ENCODE peak calls at places on chromosomes 6 and 20, in seven cellular contexts. M, Y, R, N, S, O and E are unnamed samples.

GRCh38 chr20:24102290-24102689 is 113.7 kb upstream of the GGTLC1 start:
- DNase-seq in R (no peak), S (peak), O (peak), Y (no peak), M (no peak), N (no peak), E (no peak)

GRCh38 chr6:10177703-10178102 is 237.2 kb downstream of the TFAP2A start:
- DNase-seq in M (no peak), O (no peak), S (no peak), R (no peak), N (no peak), Y (no peak), E (no peak)

GRCh38 chr6:8149350-8149749 is 47.0 kb upstream of the EEF1E1 start:
- DNase-seq in N (no peak), O (no peak), M (no peak), S (no peak), Y (no peak), R (no peak), E (no peak)

GRCh38 chr6:157644043-157644810 is 178.8 kb upstream of the SNX9 start:
- DNase-seq in S (no peak), N (no peak), R (no peak), O (no peak), M (peak), Y (no peak), E (no peak)

GRCh38 chr6:90790696-90791095 is 203.8 kb upstream of the MAP3K7 start:
- DNase-seq in Y (no peak), R (no peak), S (no peak), O (no peak), M (no peak), N (peak), E (no peak)

GRCh38 chr6:79946242-79946641 is 1.1 kb downstream of the ELOVL4 start:
- DNase-seq in R (no peak), M (no peak), Y (no peak), O (peak), S (peak), N (peak), E (no peak)

GRCh38 chr6:5208039-5208438 is 52.7 kb downstream of the LYRM4 start:
- DNase-seq in M (no peak), O (no peak), N (no peak), Y (no peak), S (no peak), R (no peak), E (no peak)

GRCh38 chr6:7777062-7777461 is 51.2 kb downstream of the BMP6 start:
- DNase-seq in S (no peak), O (no peak), M (no peak), R (no peak), N (no peak), Y (no peak), E (no peak)

GRCh38 chr6:109024784-109025183 is 69.9 kb downstream of the SESN1 start:
- DNase-seq in N (no peak), Y (no peak), S (peak), M (no peak), O (no peak), R (peak), E (no peak)
- TF ChIP-seq CTCF in N (peak), Y (no peak), S (peak), M (peak), O (peak), R (no peak), E (no peak)

GRCh38 chr20:53838311-53838873 is 232.0 kb downstream of the BCAS1 start:
- DNase-seq in O (no peak), M (no peak), S (no peak), Y (no peak), N (no peak), R (no peak), E (no peak)

GRCh38 chr20:53837126-53837826 is 233.1 kb downstream of the BCAS1 start:
- DNase-seq in O (no peak), Y (no peak), S (no peak), R (no peak), N (no peak), M (no peak), E (no peak)

GRCh38 chr20:53841741-53842140 is 228.7 kb downstream of the BCAS1 start:
- DNase-seq in N (no peak), Y (no peak), R (no peak), M (no peak), S (no peak), O (no peak), E (no peak)

GRCh38 chr20:53840462-53841000 is 229.9 kb downstream of the BCAS1 start:
- DNase-seq in O (no peak), M (no peak), Y (no peak), S (no peak), N (no peak), R (no peak), E (no peak)

GRCh38 chr20:53839423-53840176 is 230.8 kb downstream of the BCAS1 start:
- DNase-seq in O (no peak), S (no peak), R (peak), Y (no peak), M (no peak), N (no peak), E (peak)
- H3K4me3 ChIP-seq in O (no peak), S (no peak), R (no peak), Y (no peak), M (no peak), N (no peak), E (no peak)

GRCh38 chr20:57059055-57059617 is 207.3 kb downstream of the BMP7 start:
- DNase-seq in S (no peak), N (no peak), R (no peak), M (no peak), O (no peak), Y (no peak), E (no peak)

GRCh38 chr20:57060407-57061057 is 205.9 kb downstream of the BMP7 start:
- DNase-seq in N (no peak), S (no peak), R (no peak), Y (no peak), M (no peak), O (no peak), E (no peak)

GRCh38 chr20:57062696-57063270 is 203.7 kb downstream of the BMP7 start:
- DNase-seq in N (no peak), S (no peak), Y (no peak), O (no peak), R (no peak), M (no peak), E (no peak)

GRCh38 chr20:57062241-57062640 is 204.2 kb downstream of the BMP7 start:
- DNase-seq in Y (no peak), R (no peak), O (no peak), M (no peak), S (no peak), N (no peak), E (no peak)

GRCh38 chr20:57061058-57061900 is 205.2 kb downstream of the BMP7 start:
- DNase-seq in N (peak), O (peak), M (no peak), Y (no peak), S (peak), R (no peak), E (no peak)
- TF ChIP-seq CTCF in N (peak), O (peak), M (peak), Y (no peak), S (peak), R (peak), E (no peak)

GRCh38 chr6:27129095-27129815 is 118.2 kb upstream of the PRSS16 start:
- DNase-seq in O (no peak), N (no peak), S (no peak), R (no peak), M (no peak), Y (no peak), E (no peak)
- H3K4me3 ChIP-seq in O (no peak), N (no peak), S (no peak), R (no peak), M (no peak), Y (no peak), E (no peak)

GRCh38 chr20:17614176-17614811 is 44.4 kb downstream of the DSTN start:
- DNase-seq in Y (peak), M (no peak), O (peak), R (peak), S (no peak), N (peak), E (peak)
- TF ChIP-seq CTCF in Y (no peak), M (no peak), O (no peak), R (no peak), S (no peak), N (no peak), E (no peak)

DNA sequence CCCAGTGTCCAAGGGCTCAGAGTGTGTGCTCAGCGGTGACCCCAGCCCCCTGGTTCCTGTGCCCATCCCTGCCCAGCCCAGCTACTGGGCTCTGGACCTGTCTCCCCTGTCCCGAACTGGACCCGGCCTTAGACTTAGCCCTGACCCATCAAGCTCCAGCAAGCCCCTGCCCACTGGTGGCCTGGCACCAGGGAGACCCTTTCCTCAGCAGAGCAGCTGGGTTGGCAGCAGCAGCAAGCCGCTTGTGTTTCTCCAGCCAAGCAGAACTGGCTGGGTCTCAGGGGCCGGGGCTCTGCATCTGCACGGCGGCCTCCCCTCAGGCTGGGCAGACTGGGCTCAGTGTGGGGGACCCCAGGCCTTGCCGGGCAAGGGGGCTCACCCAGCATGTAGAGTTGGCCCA is 801 bp downstream of the SPDEF start:
- DNase-seq in N (no peak), M (no peak), R (no peak), Y (no peak), O (no peak), S (no peak), E (no peak)
- H3K4me3 ChIP-seq in N (no peak), M (no peak), R (no peak), Y (no peak), O (no peak), S (no peak), E (peak)

DNA sequence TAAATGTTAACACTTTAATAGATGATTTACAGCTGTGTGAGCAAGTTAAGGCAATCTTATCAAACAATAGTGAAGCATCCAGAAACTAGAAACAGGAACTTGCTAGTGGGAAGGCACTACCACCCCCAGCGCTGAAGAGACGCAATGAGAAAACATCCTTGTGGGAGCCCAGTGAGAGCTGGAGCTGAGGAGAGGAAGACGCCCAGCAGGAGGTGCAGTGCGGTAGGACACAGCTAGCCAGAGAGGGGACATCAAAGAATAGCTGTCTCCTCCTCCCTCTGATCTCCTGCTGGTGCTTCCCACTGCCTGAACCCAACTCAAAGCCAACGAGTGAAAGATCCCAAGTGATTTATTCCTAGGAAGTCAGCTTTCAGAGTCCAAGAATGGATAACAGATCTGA is 140.3 kb downstream of the COL12A1 start:
- DNase-seq in N (peak), M (no peak), O (no peak), R (no peak), Y (no peak), S (peak), E (no peak)
- TF ChIP-seq CTCF in N (peak), M (no peak), O (peak), R (peak), Y (no peak), S (no peak), E (no peak)